ENCODE peak calls at places on chromosomes 5 and 9, in four cellular contexts. X, D, Y and H are unnamed samples.
A peak's percentile ranks its signal among the peaks of the same experiment; 100 is the strongest.

GRCh38 chr9:75866273-75866871 is 24.1 kb upstream of the PCSK5 start:
- DNase-seq in X (no peak), D (peak; percentile 9), Y (peak; percentile 27), H (peak; percentile 44)

GRCh38 chr5:180119886-180120220 is 48.3 kb upstream of the RNF130 start:
- DNase-seq in X (no peak), D (no peak), Y (no peak), H (no peak)

GRCh38 chr9:79012561-79012960 is 559.2 kb upstream of the TLE4 start:
- DNase-seq in X (no peak), D (no peak), Y (no peak), H (peak; percentile 70)

GRCh38 chr5:180395540-180396274 is 42.6 kb upstream of the GFPT2 start:
- DNase-seq in X (no peak), D (peak; percentile 5), Y (no peak), H (no peak)

GRCh38 chr9:86706391-86706790 is 240.9 kb downstream of the GAS1 start:
- DNase-seq in X (no peak), D (no peak), Y (no peak), H (peak; percentile 62)

GRCh38 chr9:77403244-77403643 is 225.9 kb downstream of the VPS13A start:
- DNase-seq in X (no peak), D (no peak), Y (no peak), H (peak; percentile 12)

GRCh38 chr9:73162987-73163763 is 11.5 kb downstream of the ANXA1 start:
- DNase-seq in X (no peak), D (no peak), Y (no peak), H (no peak)

GRCh38 chr5:2563046-2563445 is 188.4 kb downstream of the IRX2 start:
- DNase-seq in X (no peak), D (no peak), Y (no peak), H (no peak)

GRCh38 chr5:172817664-172818063 is 16.4 kb upstream of the ERGIC1 start:
- DNase-seq in X (no peak), D (no peak), Y (no peak), H (no peak)

GRCh38 chr9:97332993-97333392 is 25.5 kb downstream of the CCDC180 start:
- DNase-seq in X (no peak), D (no peak), Y (no peak), H (no peak)

GRCh38 chr5:174275959-174276358 is 230.5 kb downstream of the NSG2 start:
- DNase-seq in X (no peak), D (no peak), Y (no peak), H (no peak)

DNA sequence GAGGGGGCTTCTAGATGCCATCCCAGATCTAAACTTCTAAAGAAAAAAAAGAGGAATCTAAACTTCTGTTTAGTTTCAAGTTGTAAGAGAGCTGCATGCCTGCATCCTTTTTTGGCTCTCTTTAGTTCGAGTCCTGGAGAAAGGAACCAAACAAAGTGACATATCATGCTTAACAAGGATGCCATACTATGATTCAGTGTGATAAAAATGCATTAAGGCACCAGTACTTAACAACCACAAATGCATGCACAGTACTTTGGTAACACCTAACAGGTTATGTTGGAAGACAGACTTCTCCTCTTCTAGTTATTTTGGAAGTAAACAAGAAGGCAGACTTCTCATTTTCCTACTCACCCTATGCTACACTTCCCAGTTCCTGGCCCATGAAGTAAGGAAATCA is 27.3 kb downstream of the NME5 start:
- DNase-seq in X (no peak), D (no peak), Y (no peak), H (peak; percentile 8)
- TF ChIP-seq CTCF in X (no peak), D (no peak), Y (no peak), H (no peak)

DNA sequence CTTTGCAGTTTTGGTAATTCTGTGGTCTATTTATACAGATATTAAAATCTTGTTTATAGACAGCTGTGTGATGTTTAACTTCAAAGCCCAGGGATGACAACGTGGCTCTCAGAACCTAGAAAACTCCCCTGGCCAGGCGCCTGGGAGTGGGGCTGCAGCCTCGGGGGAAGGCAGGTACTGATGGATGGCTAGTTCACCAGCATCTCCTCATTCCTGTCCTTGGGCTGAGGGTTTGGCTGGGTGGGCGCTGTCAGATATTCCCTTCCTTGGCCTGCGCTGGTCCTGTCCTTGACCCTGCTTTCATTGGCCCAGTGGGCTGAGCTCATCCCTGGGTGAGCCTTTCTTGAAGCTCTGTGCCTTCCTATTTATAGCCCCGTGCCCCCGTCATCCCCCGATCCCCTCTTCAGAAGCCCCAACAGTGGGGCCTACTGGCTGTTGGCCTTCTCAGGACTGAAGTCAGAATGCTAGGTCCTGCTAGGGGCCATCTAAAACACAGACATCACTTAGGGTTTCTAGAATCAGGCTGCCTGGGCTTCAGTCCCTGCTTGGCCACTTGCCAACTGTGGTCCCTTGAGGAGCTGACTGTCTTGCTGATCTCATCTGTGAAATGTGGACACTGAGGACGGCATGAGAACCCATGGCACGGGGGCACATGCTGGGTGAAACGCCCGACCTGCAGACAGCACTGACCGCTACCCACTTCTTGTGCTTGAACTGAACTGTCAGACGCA is 20.9 kb downstream of the SH3GLB2 start:
- DNase-seq in X (no peak), D (no peak), Y (no peak), H (no peak)
- TF ChIP-seq MAZ in X (no peak), D (no peak), Y (no peak), H (no peak)

GRCh38 chr5:171606414-171607024 is 179.1 kb upstream of the SMIM23 start:
- DNase-seq in X (no peak), D (peak; percentile 58), Y (no peak), H (peak; percentile 10)
- TF ChIP-seq CTCF in X (peak; percentile 20), D (peak; percentile 61), Y (peak; percentile 34), H (peak; percentile 27)

DNA sequence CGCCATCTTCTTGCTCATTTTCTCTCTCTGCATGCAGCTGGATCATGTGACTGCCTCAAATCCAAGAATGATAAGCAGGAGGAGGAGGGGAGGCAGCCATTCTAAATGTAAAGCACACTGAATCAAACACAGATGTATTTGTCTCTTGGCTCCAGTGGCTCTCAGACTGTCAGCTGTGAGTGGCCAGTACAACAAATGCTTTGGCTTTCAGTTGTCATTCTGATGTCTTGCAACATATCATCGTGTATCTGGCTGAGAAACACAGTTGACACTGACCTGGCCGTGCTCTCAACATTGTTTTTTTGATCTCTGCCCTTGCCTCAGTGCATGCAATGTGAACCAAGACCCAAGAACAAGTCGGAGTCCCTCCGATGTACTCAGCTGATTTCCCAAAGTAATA is 233.1 kb downstream of the ADAMTSL1 start:
- DNase-seq in X (no peak), D (no peak), Y (peak; percentile 7), H (peak; percentile 6)
- TF ChIP-seq MAZ in X (no peak), D (no peak), Y (no peak), H (no peak)